ENCODE peak calls at places on chromosome 15, in seven cellular contexts. One of them, this sample, is unnamed.

GRCh38 chr15:77021803-77022381 is 27.0 kb downstream of the PSTPIP1 start:
- DNase-seq in HEK293T: no peak
- DNase-seq in NCI-H774: no peak
- DNase-seq in fibroblast of gingiva: peak
- DNase-seq in activated naive CD4-positive, alpha-beta T cell: no peak
- DNase-seq in stimulated activated naive CD8-positive, alpha-beta T cell treated with anti-CD3 and anti-CD28 coated beads, Interleukin-15, Interleukin-2, amounts not matched to agents 100 U/mL and 50 U/mL, for 24 hours: peak
- DNase-seq in NCI-H510A: no peak
- DNase-seq in this sample: no peak

GRCh38 chr15:85583404-85584390 is 203.3 kb downstream of the AKAP13 start:
- DNase-seq in HEK293T: no peak
- DNase-seq in NCI-H774: peak
- DNase-seq in fibroblast of gingiva: no peak
- DNase-seq in activated naive CD4-positive, alpha-beta T cell: no peak
- DNase-seq in stimulated activated naive CD8-positive, alpha-beta T cell treated with anti-CD3 and anti-CD28 coated beads, Interleukin-15, Interleukin-2, amounts not matched to agents 100 U/mL and 50 U/mL, for 24 hours: peak
- DNase-seq in NCI-H510A: peak
- DNase-seq in this sample: no peak

GRCh38 chr15:63156708-63157065 is 590 bp downstream of the RPS27L start:
- DNase-seq in HEK293T: peak
- DNase-seq in NCI-H774: no peak
- DNase-seq in fibroblast of gingiva: peak
- DNase-seq in activated naive CD4-positive, alpha-beta T cell: no peak
- DNase-seq in stimulated activated naive CD8-positive, alpha-beta T cell treated with anti-CD3 and anti-CD28 coated beads, Interleukin-15, Interleukin-2, amounts not matched to agents 100 U/mL and 50 U/mL, for 24 hours: peak
- DNase-seq in NCI-H510A: no peak
- DNase-seq in this sample: no peak

GRCh38 chr15:66876731-66877545 is 174.9 kb downstream of the SMAD6 start:
- DNase-seq in HEK293T: no peak
- DNase-seq in NCI-H774: no peak
- DNase-seq in fibroblast of gingiva: no peak
- DNase-seq in activated naive CD4-positive, alpha-beta T cell: no peak
- DNase-seq in stimulated activated naive CD8-positive, alpha-beta T cell treated with anti-CD3 and anti-CD28 coated beads, Interleukin-15, Interleukin-2, amounts not matched to agents 100 U/mL and 50 U/mL, for 24 hours: no peak
- DNase-seq in NCI-H510A: no peak
- DNase-seq in this sample: no peak

GRCh38 chr15:69074011-69074842 is 59.7 kb downstream of the NOX5 start:
- DNase-seq in HEK293T: peak
- DNase-seq in NCI-H774: peak
- DNase-seq in fibroblast of gingiva: peak
- DNase-seq in activated naive CD4-positive, alpha-beta T cell: no peak
- DNase-seq in stimulated activated naive CD8-positive, alpha-beta T cell treated with anti-CD3 and anti-CD28 coated beads, Interleukin-15, Interleukin-2, amounts not matched to agents 100 U/mL and 50 U/mL, for 24 hours: peak
- DNase-seq in NCI-H510A: peak
- DNase-seq in this sample: peak

GRCh38 chr15:31308185-31308639 is 18.4 kb upstream of the KLF13 start:
- DNase-seq in HEK293T: no peak
- DNase-seq in NCI-H774: no peak
- DNase-seq in fibroblast of gingiva: no peak
- DNase-seq in activated naive CD4-positive, alpha-beta T cell: no peak
- DNase-seq in stimulated activated naive CD8-positive, alpha-beta T cell treated with anti-CD3 and anti-CD28 coated beads, Interleukin-15, Interleukin-2, amounts not matched to agents 100 U/mL and 50 U/mL, for 24 hours: no peak
- DNase-seq in NCI-H510A: peak
- DNase-seq in this sample: no peak

GRCh38 chr15:71749500-71749899 is 60.9 kb upstream of the NR2E3 start:
- DNase-seq in HEK293T: no peak
- DNase-seq in NCI-H774: no peak
- DNase-seq in fibroblast of gingiva: no peak
- DNase-seq in activated naive CD4-positive, alpha-beta T cell: no peak
- DNase-seq in stimulated activated naive CD8-positive, alpha-beta T cell treated with anti-CD3 and anti-CD28 coated beads, Interleukin-15, Interleukin-2, amounts not matched to agents 100 U/mL and 50 U/mL, for 24 hours: no peak
- DNase-seq in NCI-H510A: no peak
- DNase-seq in this sample: no peak

GRCh38 chr15:50945725-50946124 is 37.2 kb downstream of the AP4E1 start:
- DNase-seq in HEK293T: no peak
- DNase-seq in NCI-H774: no peak
- DNase-seq in fibroblast of gingiva: no peak
- DNase-seq in activated naive CD4-positive, alpha-beta T cell: no peak
- DNase-seq in stimulated activated naive CD8-positive, alpha-beta T cell treated with anti-CD3 and anti-CD28 coated beads, Interleukin-15, Interleukin-2, amounts not matched to agents 100 U/mL and 50 U/mL, for 24 hours: no peak
- DNase-seq in NCI-H510A: no peak
- DNase-seq in this sample: no peak

GRCh38 chr15:83935774-83936173 is 281.9 kb downstream of the ADAMTSL3 start:
- DNase-seq in HEK293T: no peak
- DNase-seq in NCI-H774: no peak
- DNase-seq in fibroblast of gingiva: no peak
- DNase-seq in activated naive CD4-positive, alpha-beta T cell: no peak
- DNase-seq in stimulated activated naive CD8-positive, alpha-beta T cell treated with anti-CD3 and anti-CD28 coated beads, Interleukin-15, Interleukin-2, amounts not matched to agents 100 U/mL and 50 U/mL, for 24 hours: no peak
- DNase-seq in NCI-H510A: no peak
- DNase-seq in this sample: no peak

GRCh38 chr15:61685513-61685912 is 374.7 kb downstream of the VPS13C start:
- DNase-seq in HEK293T: no peak
- DNase-seq in NCI-H774: no peak
- DNase-seq in fibroblast of gingiva: no peak
- DNase-seq in activated naive CD4-positive, alpha-beta T cell: no peak
- DNase-seq in stimulated activated naive CD8-positive, alpha-beta T cell treated with anti-CD3 and anti-CD28 coated beads, Interleukin-15, Interleukin-2, amounts not matched to agents 100 U/mL and 50 U/mL, for 24 hours: no peak
- DNase-seq in NCI-H510A: no peak
- DNase-seq in this sample: no peak

This sample was measured in NCI-H1930.